ENCODE peak calls at places on chromosomes 2 and 18, in four cellular contexts. A, S, J and N are unnamed samples.
A peak's percentile ranks its signal among the peaks of the same experiment; 100 is the strongest.

GRCh38 chr2:136246086-136246669 is 128.2 kb upstream of the CXCR4 start:
- DNase-seq in A (no peak), S (no peak), J (no peak), N (no peak)

GRCh38 chr2:233012301-233012971 is 620 bp downstream of the NGEF start:
- DNase-seq in A (no peak), S (peak; percentile 68), J (no peak), N (no peak)

GRCh38 chr18:11992096-11992785 is 10.9 kb downstream of the IMPA2 start:
- DNase-seq in A (no peak), S (no peak), J (no peak), N (no peak)

GRCh38 chr2:43100883-43101662 is 125.3 kb downstream of the ZFP36L2 start:
- DNase-seq in A (no peak), S (no peak), J (no peak), N (no peak)

GRCh38 chr2:43050866-43051265 is 175.5 kb downstream of the ZFP36L2 start:
- DNase-seq in A (no peak), S (peak; percentile 49), J (no peak), N (no peak)

GRCh38 chr2:182220318-182220717 is 206.5 kb downstream of the PDE1A start:
- DNase-seq in A (no peak), S (no peak), J (no peak), N (no peak)

GRCh38 chr2:37323770-37324535 is 680 bp downstream of the PRKD3 start:
- DNase-seq in A (no peak), S (peak; percentile 62), J (peak; percentile 9), N (peak; percentile 38)

GRCh38 chr2:109353806-109354745 is 225.1 kb downstream of the SH3RF3 start:
- DNase-seq in A (no peak), S (no peak), J (no peak), N (no peak)

GRCh38 chr2:148552675-148553331 is 91.7 kb upstream of the EPC2 start:
- DNase-seq in A (no peak), S (no peak), J (no peak), N (no peak)

GRCh38 chr2:160010361-160011145 is 51.9 kb downstream of the PLA2R1 start:
- DNase-seq in A (no peak), S (no peak), J (no peak), N (no peak)

GRCh38 chr18:77065221-77065981 is 67.2 kb downstream of the MBP start:
- DNase-seq in A (peak; percentile 70), S (no peak), J (no peak), N (no peak)

GRCh38 chr2:63861220-63861822 is 19.6 kb downstream of the UGP2 start:
- DNase-seq in A (no peak), S (no peak), J (peak; percentile 31), N (peak; percentile 64)

GRCh38 chr2:96413067-96413722 is 77.6 kb downstream of the NCAPH start:
- DNase-seq in A (no peak), S (no peak), J (no peak), N (no peak)

GRCh38 chr2:224178085-224178484 is 139.0 kb upstream of the SERPINE2 start:
- DNase-seq in A (peak; percentile 6), S (no peak), J (no peak), N (no peak)

GRCh38 chr2:77519164-77519887 is 2.9 kb downstream of the LRRTM4 start:
- DNase-seq in A (no peak), S (no peak), J (no peak), N (no peak)

GRCh38 chr2:236960516-236960915 is 125.2 kb upstream of the COPS8 start:
- DNase-seq in A (no peak), S (no peak), J (no peak), N (no peak)

GRCh38 chr2:9532421-9532820 is 23.2 kb downstream of the ADAM17 start:
- DNase-seq in A (no peak), S (no peak), J (no peak), N (no peak)

GRCh38 chr2:229414631-229415030 is 143.5 kb upstream of the PID1 start:
- DNase-seq in A (no peak), S (no peak), J (no peak), N (no peak)

GRCh38 chr18:567119-567518 is 13.1 kb upstream of the CETN1 start:
- DNase-seq in A (no peak), S (no peak), J (no peak), N (no peak)

GRCh38 chr18:5490753-5491240 is 53.0 kb downstream of the EPB41L3 start:
- DNase-seq in A (no peak), S (no peak), J (no peak), N (no peak)

GRCh38 chr2:9586465-9586864 is 30.8 kb upstream of the ADAM17 start:
- DNase-seq in A (no peak), S (no peak), J (no peak), N (no peak)

GRCh38 chr2:64807417-64807816 is 153.7 kb upstream of the SERTAD2 start:
- DNase-seq in A (peak; percentile 99), S (no peak), J (no peak), N (no peak)

GRCh38 chr2:204575463-204575862 is 30.2 kb downstream of the PARD3B start:
- DNase-seq in A (no peak), S (no peak), J (no peak), N (no peak)

GRCh38 chr2:46230115-46230571 is 67.1 kb upstream of the EPAS1 start:
- DNase-seq in A (no peak), S (no peak), J (peak; percentile 7), N (no peak)

GRCh38 chr18:47209166-47209565 is 33.0 kb upstream of the IER3IP1 start:
- DNase-seq in A (no peak), S (no peak), J (no peak), N (no peak)

GRCh38 chr18:75223687-75224347 is 13.2 kb downstream of the TSHZ1 start:
- DNase-seq in A (no peak), S (no peak), J (no peak), N (no peak)

GRCh38 chr2:209642146-209642815 is 129.4 kb upstream of the UNC80 start:
- DNase-seq in A (no peak), S (no peak), J (no peak), N (no peak)

GRCh38 chr2:144253743-144254142 is 266.2 kb downstream of the ZEB2 start:
- DNase-seq in A (no peak), S (no peak), J (no peak), N (no peak)

GRCh38 chr2:144258154-144258553 is 261.8 kb downstream of the ZEB2 start:
- DNase-seq in A (no peak), S (no peak), J (no peak), N (no peak)

GRCh38 chr2:144252694-144253093 is 267.2 kb downstream of the ZEB2 start:
- DNase-seq in A (no peak), S (no peak), J (no peak), N (no peak)

GRCh38 chr2:144259332-144259731 is 260.6 kb downstream of the ZEB2 start:
- DNase-seq in A (no peak), S (no peak), J (no peak), N (no peak)

DNA sequence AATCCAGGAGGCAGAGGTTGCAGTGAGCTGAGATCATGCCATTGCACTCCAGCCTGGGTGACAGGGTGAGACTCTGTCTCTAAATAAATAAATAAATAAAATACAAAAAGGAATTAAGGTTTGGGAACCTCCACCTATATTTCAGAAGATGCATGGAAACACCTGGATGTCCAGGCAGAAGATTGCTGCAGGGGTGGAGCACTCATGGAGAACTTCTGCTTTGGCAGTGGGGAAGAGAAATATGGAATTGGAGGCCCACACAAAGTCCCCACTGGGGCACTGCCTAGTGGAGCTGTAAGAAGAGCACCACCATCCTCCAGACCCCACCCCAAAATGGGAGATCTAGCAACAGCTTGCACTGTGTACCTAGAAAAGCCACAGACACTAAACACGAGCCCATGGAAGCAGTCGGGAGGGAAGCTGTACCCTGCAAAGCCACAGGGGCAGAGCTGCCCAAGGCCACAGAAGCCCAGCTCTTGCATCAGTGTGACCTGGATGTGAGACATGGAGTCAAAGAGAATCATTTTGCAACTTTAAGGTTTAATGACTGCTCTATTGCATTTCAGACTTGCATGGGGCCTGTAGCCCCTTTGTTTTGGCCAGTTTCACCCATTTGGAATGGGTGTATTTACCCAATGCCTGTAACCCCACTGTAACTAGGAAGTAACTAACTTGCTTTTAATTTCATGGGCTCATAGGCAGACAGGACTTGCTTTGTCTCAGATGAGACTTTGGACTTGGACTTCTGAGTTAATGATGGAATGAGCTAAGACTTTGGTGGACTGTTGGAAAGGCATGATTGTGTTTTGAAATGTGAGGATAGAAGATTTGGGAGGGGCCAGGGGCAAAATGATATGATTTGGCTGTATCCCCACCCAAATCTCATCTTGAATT is 265.3 kb downstream of the ZEB2 start:
- DNase-seq in A (no peak), S (no peak), J (no peak), N (no peak)
- H3K9me3 ChIP-seq in A (peaks cover 20% of the 10 kb centered on the region), S (peaks cover 12% of the 10 kb centered on the region), J (no peaks in the 10 kb centered on the region), N (peaks cover 4% of the 10 kb centered on the region)

GRCh38 chr2:29755233-29755632 is 166.2 kb downstream of the ALK start:
- DNase-seq in A (no peak), S (no peak), J (no peak), N (no peak)
- H3K9me3 ChIP-seq in A (no peaks in the 10 kb centered on the region), S (no peaks in the 10 kb centered on the region), J (no peaks in the 10 kb centered on the region), N (no peaks in the 10 kb centered on the region)

GRCh38 chr2:1736997-1737480 is 7.3 kb downstream of the PXDN start:
- DNase-seq in A (peak; percentile 76), S (peak; percentile 40), J (no peak), N (no peak)
- H3K9me3 ChIP-seq in A (peaks cover 14% of the 10 kb centered on the region), S (no peaks in the 10 kb centered on the region), J (no peaks in the 10 kb centered on the region), N (no peaks in the 10 kb centered on the region)

DNA sequence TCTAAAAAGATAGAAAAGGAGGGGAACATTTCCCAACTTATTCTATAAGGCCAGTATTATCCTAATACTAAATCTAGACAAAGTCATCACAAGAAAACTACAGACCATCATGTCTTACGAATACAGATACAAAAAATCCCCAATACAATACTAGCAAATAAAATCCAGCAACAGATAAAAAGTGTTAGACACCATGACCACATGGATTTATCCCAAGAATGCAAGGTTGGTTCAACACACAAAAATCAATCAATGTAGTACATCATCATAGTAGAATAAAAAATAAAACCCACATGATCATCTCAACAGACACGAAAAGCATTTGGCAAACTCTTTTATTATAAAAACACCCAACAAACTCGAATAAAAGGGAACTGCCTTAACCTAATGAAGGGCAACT is 18.5 kb downstream of the SLC66A2 start:
- DNase-seq in A (no peak), S (no peak), J (no peak), N (no peak)
- H3K9me3 ChIP-seq in A (peaks cover 49% of the 10 kb centered on the region), S (peaks cover 13% of the 10 kb centered on the region), J (peaks cover 16% of the 10 kb centered on the region), N (peaks cover 21% of the 10 kb centered on the region)

GRCh38 chr2:79112269-79112668 is 8.0 kb upstream of the REG1A start:
- DNase-seq in A (no peak), S (no peak), J (no peak), N (no peak)
- H3K9me3 ChIP-seq in A (peaks cover 14% of the 10 kb centered on the region), S (no peaks in the 10 kb centered on the region), J (no peaks in the 10 kb centered on the region), N (no peaks in the 10 kb centered on the region)

GRCh38 chr2:144256996-144257707 is 262.8 kb downstream of the ZEB2 start:
- DNase-seq in A (no peak), S (no peak), J (no peak), N (no peak)
- H3K9me3 ChIP-seq in A (peaks cover 20% of the 10 kb centered on the region), S (peaks cover 12% of the 10 kb centered on the region), J (no peaks in the 10 kb centered on the region), N (peaks cover 4% of the 10 kb centered on the region)

GRCh38 chr2:47499093-47499492 is 96.1 kb downstream of the MSH2 start:
- DNase-seq in A (no peak), S (no peak), J (no peak), N (no peak)

GRCh38 chr2:47497843-47498460 is 95.0 kb downstream of the MSH2 start:
- DNase-seq in A (no peak), S (no peak), J (no peak), N (no peak)

GRCh38 chr2:47503481-47504070 is 100.6 kb downstream of the MSH2 start:
- DNase-seq in A (no peak), S (no peak), J (no peak), N (no peak)

GRCh38 chr2:47501374-47502200 is 98.6 kb downstream of the MSH2 start:
- DNase-seq in A (no peak), S (no peak), J (no peak), N (no peak)

GRCh38 chr2:47499621-47500309 is 96.8 kb downstream of the MSH2 start:
- DNase-seq in A (no peak), S (no peak), J (no peak), N (no peak)
- H3K9me3 ChIP-seq in A (peaks cover 21% of the 10 kb centered on the region), S (peaks cover 10% of the 10 kb centered on the region), J (no peaks in the 10 kb centered on the region), N (no peaks in the 10 kb centered on the region)